ENCODE peak calls at places on chromosomes 12 and 14, in nine cellular contexts. One of them, this sample, is unnamed.
A peak's percentile ranks its signal among the peaks of the same experiment; 100 is the strongest.

GRCh38 chr12:114777052-114777451 is 93.1 kb upstream of the TBX3 start:
- DNase-seq in KBM-7: no peak
- DNase-seq in neuronal stem cell: no peak
- DNase-seq in AG10803: peak; percentile 78
- DNase-seq in hepatic stellate cell: peak; percentile 21
- DNase-seq in D341Med: no peak
- DNase-seq in stimulated activated naive CD4-positive, alpha-beta T cell: no peak
- DNase-seq in Karpas-422: no peak
- DNase-seq in Peyer's patch: no peak
- DNase-seq in this sample: no peak

GRCh38 chr12:43306066-43306465 is 245.9 kb downstream of the ADAMTS20 start:
- DNase-seq in KBM-7: no peak
- DNase-seq in neuronal stem cell: no peak
- DNase-seq in AG10803: peak; percentile 75
- DNase-seq in hepatic stellate cell: peak; percentile 53
- DNase-seq in D341Med: no peak
- DNase-seq in stimulated activated naive CD4-positive, alpha-beta T cell: no peak
- DNase-seq in Karpas-422: no peak
- DNase-seq in Peyer's patch: no peak
- DNase-seq in this sample: peak; percentile 78

GRCh38 chr14:91873476-91874265 is 6.3 kb upstream of the TC2N start:
- DNase-seq in KBM-7: peak; percentile 49
- DNase-seq in neuronal stem cell: no peak
- DNase-seq in AG10803: no peak
- DNase-seq in hepatic stellate cell: no peak
- DNase-seq in D341Med: no peak
- DNase-seq in stimulated activated naive CD4-positive, alpha-beta T cell: peak; percentile 89
- DNase-seq in Karpas-422: no peak
- DNase-seq in Peyer's patch: no peak
- DNase-seq in this sample: peak; percentile 62

GRCh38 chr12:23843958-23844357 is 105.5 kb downstream of the SOX5 start:
- DNase-seq in KBM-7: no peak
- DNase-seq in neuronal stem cell: no peak
- DNase-seq in AG10803: no peak
- DNase-seq in hepatic stellate cell: no peak
- DNase-seq in D341Med: no peak
- DNase-seq in stimulated activated naive CD4-positive, alpha-beta T cell: no peak
- DNase-seq in Karpas-422: no peak
- DNase-seq in Peyer's patch: no peak
- DNase-seq in this sample: no peak

GRCh38 chr12:105419606-105420005 is 89.1 kb downstream of the C12orf75 start:
- DNase-seq in KBM-7: no peak
- DNase-seq in neuronal stem cell: no peak
- DNase-seq in AG10803: peak; percentile 29
- DNase-seq in hepatic stellate cell: no peak
- DNase-seq in D341Med: no peak
- DNase-seq in stimulated activated naive CD4-positive, alpha-beta T cell: no peak
- DNase-seq in Karpas-422: no peak
- DNase-seq in Peyer's patch: no peak
- DNase-seq in this sample: no peak

GRCh38 chr12:122749569-122750332 is 2.9 kb upstream of the DENR start:
- DNase-seq in KBM-7: no peak
- DNase-seq in neuronal stem cell: no peak
- DNase-seq in AG10803: no peak
- DNase-seq in hepatic stellate cell: no peak
- DNase-seq in D341Med: no peak
- DNase-seq in stimulated activated naive CD4-positive, alpha-beta T cell: no peak
- DNase-seq in Karpas-422: peak; percentile 36
- DNase-seq in Peyer's patch: no peak
- DNase-seq in this sample: no peak

GRCh38 chr12:29780084-29780483 is 3.7 kb downstream of the TMTC1 start:
- DNase-seq in KBM-7: no peak
- DNase-seq in neuronal stem cell: no peak
- DNase-seq in AG10803: no peak
- DNase-seq in hepatic stellate cell: no peak
- DNase-seq in D341Med: no peak
- DNase-seq in stimulated activated naive CD4-positive, alpha-beta T cell: no peak
- DNase-seq in Karpas-422: no peak
- DNase-seq in Peyer's patch: no peak
- DNase-seq in this sample: no peak

GRCh38 chr14:92586001-92586947 is 72.7 kb downstream of the RIN3 start:
- DNase-seq in KBM-7: peak; percentile 77
- DNase-seq in neuronal stem cell: no peak
- DNase-seq in AG10803: peak; percentile 99
- DNase-seq in hepatic stellate cell: peak; percentile 78
- DNase-seq in D341Med: no peak
- DNase-seq in stimulated activated naive CD4-positive, alpha-beta T cell: peak; percentile 68
- DNase-seq in Karpas-422: no peak
- DNase-seq in Peyer's patch: no peak
- DNase-seq in this sample: peak; percentile 85

GRCh38 chr14:42110167-42110566 is 503.5 kb downstream of the LRFN5 start:
- DNase-seq in KBM-7: peak; percentile 33
- DNase-seq in neuronal stem cell: no peak
- DNase-seq in AG10803: peak; percentile 65
- DNase-seq in hepatic stellate cell: peak; percentile 42
- DNase-seq in D341Med: peak; percentile 42
- DNase-seq in stimulated activated naive CD4-positive, alpha-beta T cell: no peak
- DNase-seq in Karpas-422: peak; percentile 87
- DNase-seq in Peyer's patch: no peak
- DNase-seq in this sample: peak; percentile 42

GRCh38 chr12:52293926-52294325 is 2.6 kb upstream of the KRT81 start:
- DNase-seq in KBM-7: no peak
- DNase-seq in neuronal stem cell: no peak
- DNase-seq in AG10803: no peak
- DNase-seq in hepatic stellate cell: no peak
- DNase-seq in D341Med: no peak
- DNase-seq in stimulated activated naive CD4-positive, alpha-beta T cell: no peak
- DNase-seq in Karpas-422: no peak
- DNase-seq in Peyer's patch: no peak
- DNase-seq in this sample: no peak

GRCh38 chr12:10211975-10212622 is 578 bp upstream of the GABARAPL1 start:
- DNase-seq in KBM-7: peak; percentile 73
- DNase-seq in neuronal stem cell: peak; percentile 79
- DNase-seq in AG10803: peak; percentile 99
- DNase-seq in hepatic stellate cell: peak; percentile 96
- DNase-seq in D341Med: peak; percentile 93
- DNase-seq in stimulated activated naive CD4-positive, alpha-beta T cell: peak; percentile 84
- DNase-seq in Karpas-422: peak; percentile 67
- DNase-seq in Peyer's patch: peak; percentile 99
- DNase-seq in this sample: peak; percentile 91

GRCh38 chr12:132271755-132272092 is 57.7 kb downstream of the GALNT9 start:
- DNase-seq in KBM-7: no peak
- DNase-seq in neuronal stem cell: no peak
- DNase-seq in AG10803: no peak
- DNase-seq in hepatic stellate cell: no peak
- DNase-seq in D341Med: no peak
- DNase-seq in stimulated activated naive CD4-positive, alpha-beta T cell: no peak
- DNase-seq in Karpas-422: no peak
- DNase-seq in Peyer's patch: no peak
- DNase-seq in this sample: no peak

GRCh38 chr14:31968107-31968810 is 108.8 kb upstream of the ARHGAP5 start:
- DNase-seq in KBM-7: no peak
- DNase-seq in neuronal stem cell: no peak
- DNase-seq in AG10803: peak; percentile 65
- DNase-seq in hepatic stellate cell: no peak
- DNase-seq in D341Med: no peak
- DNase-seq in stimulated activated naive CD4-positive, alpha-beta T cell: no peak
- DNase-seq in Karpas-422: peak; percentile 73
- DNase-seq in Peyer's patch: no peak
- DNase-seq in this sample: peak; percentile 8

GRCh38 chr12:41055875-41056577 is 132.1 kb upstream of the PDZRN4 start:
- DNase-seq in KBM-7: no peak
- DNase-seq in neuronal stem cell: no peak
- DNase-seq in AG10803: peak; percentile 25
- DNase-seq in hepatic stellate cell: peak; percentile 29
- DNase-seq in D341Med: no peak
- DNase-seq in stimulated activated naive CD4-positive, alpha-beta T cell: no peak
- DNase-seq in Karpas-422: no peak
- DNase-seq in Peyer's patch: no peak
- DNase-seq in this sample: no peak

GRCh38 chr12:116551952-116552749 is 7.0 kb upstream of the MAP1LC3B2 start:
- DNase-seq in KBM-7: no peak
- DNase-seq in neuronal stem cell: no peak
- DNase-seq in AG10803: peak; percentile 80
- DNase-seq in hepatic stellate cell: peak; percentile 42
- DNase-seq in D341Med: no peak
- DNase-seq in stimulated activated naive CD4-positive, alpha-beta T cell: no peak
- DNase-seq in Karpas-422: peak; percentile 83
- DNase-seq in Peyer's patch: no peak
- DNase-seq in this sample: peak; percentile 80

GRCh38 chr12:5889381-5890047 is 55.5 kb downstream of the ANO2 start:
- DNase-seq in KBM-7: peak; percentile 12
- DNase-seq in neuronal stem cell: no peak
- DNase-seq in AG10803: no peak
- DNase-seq in hepatic stellate cell: no peak
- DNase-seq in D341Med: no peak
- DNase-seq in stimulated activated naive CD4-positive, alpha-beta T cell: no peak
- DNase-seq in Karpas-422: peak; percentile 79
- DNase-seq in Peyer's patch: no peak
- DNase-seq in this sample: peak; percentile 45

GRCh38 chr12:46858368-46858767 is 32.6 kb upstream of the SLC38A4 start:
- DNase-seq in KBM-7: no peak
- DNase-seq in neuronal stem cell: no peak
- DNase-seq in AG10803: no peak
- DNase-seq in hepatic stellate cell: no peak
- DNase-seq in D341Med: no peak
- DNase-seq in stimulated activated naive CD4-positive, alpha-beta T cell: no peak
- DNase-seq in Karpas-422: no peak
- DNase-seq in Peyer's patch: no peak
- DNase-seq in this sample: peak; percentile 25

GRCh38 chr14:74946659-74947281 is 8.6 kb downstream of the PGF start:
- DNase-seq in KBM-7: no peak
- DNase-seq in neuronal stem cell: no peak
- DNase-seq in AG10803: no peak
- DNase-seq in hepatic stellate cell: no peak
- DNase-seq in D341Med: no peak
- DNase-seq in stimulated activated naive CD4-positive, alpha-beta T cell: no peak
- DNase-seq in Karpas-422: peak; percentile 76
- DNase-seq in Peyer's patch: no peak
- DNase-seq in this sample: no peak

GRCh38 chr14:93731753-93732152 is 56.5 kb downstream of the PRIMA1 start:
- DNase-seq in KBM-7: no peak
- DNase-seq in neuronal stem cell: no peak
- DNase-seq in AG10803: no peak
- DNase-seq in hepatic stellate cell: no peak
- DNase-seq in D341Med: no peak
- DNase-seq in stimulated activated naive CD4-positive, alpha-beta T cell: no peak
- DNase-seq in Karpas-422: no peak
- DNase-seq in Peyer's patch: no peak
- DNase-seq in this sample: no peak

GRCh38 chr12:15558915-15559528 is 230.2 kb downstream of the EPS8 start:
- DNase-seq in KBM-7: no peak
- DNase-seq in neuronal stem cell: no peak
- DNase-seq in AG10803: peak; percentile 89
- DNase-seq in hepatic stellate cell: peak; percentile 12
- DNase-seq in D341Med: no peak
- DNase-seq in stimulated activated naive CD4-positive, alpha-beta T cell: no peak
- DNase-seq in Karpas-422: no peak
- DNase-seq in Peyer's patch: no peak
- DNase-seq in this sample: no peak

GRCh38 chr14:85867450-85867849 is 337.5 kb downstream of the FLRT2 start:
- DNase-seq in KBM-7: peak; percentile 5
- DNase-seq in neuronal stem cell: no peak
- DNase-seq in AG10803: no peak
- DNase-seq in hepatic stellate cell: no peak
- DNase-seq in D341Med: peak; percentile 36
- DNase-seq in stimulated activated naive CD4-positive, alpha-beta T cell: no peak
- DNase-seq in Karpas-422: peak; percentile 73
- DNase-seq in Peyer's patch: no peak
- DNase-seq in this sample: peak; percentile 10

This sample was measured in NB4.